ENCODE peak calls at places on chromosome 11, in seven cellular contexts. U is thoracic aorta; D is SHP77 treated with DMSO at 0.1 percent for 48 hours; S is stimulated activated CD4-positive, alpha-beta T cell treated with anti-CD3 and anti-CD28 coated beads, Interleukin-15, amount 100 ng/mL, for 24 hours; V is HFFc6; W is T-cell; A is naive thymus-derived CD4-positive, alpha-beta T cell. Z is an unnamed sample.

GRCh38 chr11:47259178-47259977 is 1.6 kb downstream of the NR1H3 start:
- DNase-seq in U (no peak), D (peak; percentile 6), S (peak; percentile 46), V (no peak), W (peak; percentile 28), A (peak; percentile 23), Z (peak; percentile 72)

GRCh38 chr11:35232961-35233360 is 94.0 kb downstream of the CD44 start:
- DNase-seq in U (no peak), D (no peak), S (no peak), V (no peak), W (no peak), A (no peak), Z (no peak)

GRCh38 chr11:3947084-3947483 is 91.6 kb downstream of the STIM1 start:
- DNase-seq in U (no peak), D (no peak), S (peak; percentile 31), V (peak; percentile 2), W (peak; percentile 71), A (peak; percentile 86), Z (no peak)

GRCh38 chr11:64868904-64869570 is 9.4 kb downstream of the EHD1 start:
- DNase-seq in U (no peak), D (no peak), S (peak; percentile 59), V (peak; percentile 69), W (no peak), A (no peak), Z (no peak)

GRCh38 chr11:746289-747175 is 732 bp upstream of the TALDO1 start:
- DNase-seq in U (no peak), D (no peak), S (no peak), V (no peak), W (peak; percentile 54), A (peak; percentile 40), Z (no peak)

GRCh38 chr11:57781529-57781943 is 19.9 kb downstream of the CTNND1 start:
- DNase-seq in U (no peak), D (no peak), S (no peak), V (no peak), W (no peak), A (no peak), Z (peak; percentile 88)

GRCh38 chr11:38304926-38305325 is 1706.9 kb upstream of the RAG2 start:
- DNase-seq in U (no peak), D (no peak), S (no peak), V (no peak), W (no peak), A (no peak), Z (no peak)

GRCh38 chr11:44104472-44105294 is 9.2 kb downstream of the EXT2 start:
- DNase-seq in U (no peak), D (no peak), S (peak; percentile 14), V (no peak), W (no peak), A (no peak), Z (no peak)

GRCh38 chr11:69587454-69588081 is 53.4 kb upstream of the CCND1 start:
- DNase-seq in U (no peak), D (no peak), S (no peak), V (peak; percentile 93), W (no peak), A (no peak), Z (no peak)